ENCODE peak calls at places on chromosomes 6 and 20, in ten cellular contexts. O is spleen, F is GM12865, T is endothelial cell, J is neural crest cell, H is GM23338, Q is stomach, D is epithelial cell of esophagus, R is cardiac fibroblast, M is K562. E is an unnamed sample.
A peak's percentile ranks its signal among the peaks of the same experiment; 100 is the strongest.

GRCh38 chr6:42702200-42702599 is 20.2 kb downstream of the PRPH2 start:
- DNase-seq in O (no peak), F (peak; percentile 35), T (no peak), J (no peak), H (no peak), Q (no peak), D (peak; percentile 89), R (peak; percentile 41), M (no peak), E (no peak)

GRCh38 chr6:56388414-56388752 is 141.0 kb upstream of the COL21A1 start:
- DNase-seq in O (no peak), F (no peak), T (no peak), J (no peak), H (no peak), Q (no peak), D (no peak), R (no peak), M (no peak), E (no peak)

GRCh38 chr6:79671605-79672266 is 40.6 kb downstream of the SH3BGRL2 start:
- DNase-seq in O (peak; percentile 74), F (peak; percentile 40), T (no peak), J (no peak), H (no peak), Q (peak; percentile 82), D (peak; percentile 87), R (peak; percentile 68), M (peak; percentile 56), E (no peak)

GRCh38 chr20:20273281-20273680 is 94.6 kb upstream of the INSM1 start:
- DNase-seq in O (no peak), F (no peak), T (no peak), J (no peak), H (no peak), Q (no peak), D (peak; percentile 7), R (no peak), M (no peak), E (no peak)

GRCh38 chr20:3653921-3654320 is 9.3 kb downstream of the GFRA4 start:
- DNase-seq in O (no peak), F (no peak), T (no peak), J (no peak), H (no peak), Q (no peak), D (no peak), R (no peak), M (no peak), E (no peak)

GRCh38 chr20:61249626-61250025 is 2.4 kb upstream of the CDH4 start:
- DNase-seq in O (no peak), F (no peak), T (no peak), J (no peak), H (no peak), Q (no peak), D (no peak), R (no peak), M (no peak), E (no peak)

GRCh38 chr20:45783656-45784294 is 7.9 kb downstream of the WFDC3 start:
- DNase-seq in O (no peak), F (no peak), T (no peak), J (no peak), H (no peak), Q (peak; percentile 91), D (peak; percentile 59), R (no peak), M (no peak), E (no peak)

GRCh38 chr6:159007510-159007909 is 7.5 kb upstream of the RSPH3 start:
- DNase-seq in O (no peak), F (no peak), T (no peak), J (no peak), H (no peak), Q (no peak), D (no peak), R (no peak), M (no peak), E (no peak)

GRCh38 chr6:27667016-27667415 is 194.1 kb upstream of the ZNF184 start:
- DNase-seq in O (no peak), F (no peak), T (no peak), J (no peak), H (no peak), Q (no peak), D (no peak), R (no peak), M (peak; percentile 26), E (no peak)

GRCh38 chr20:48603116-48603818 is 224.5 kb downstream of the PREX1 start:
- DNase-seq in O (peak; percentile 62), F (no peak), T (no peak), J (no peak), H (peak; percentile 35), Q (no peak), D (no peak), R (no peak), M (no peak), E (no peak)

GRCh38 chr20:48599748-48600469 is 227.9 kb downstream of the PREX1 start:
- DNase-seq in O (peak; percentile 4), F (no peak), T (no peak), J (no peak), H (no peak), Q (no peak), D (no peak), R (no peak), M (no peak), E (no peak)

GRCh38 chr20:48599106-48599747 is 228.6 kb downstream of the PREX1 start:
- DNase-seq in O (no peak), F (no peak), T (no peak), J (no peak), H (no peak), Q (no peak), D (no peak), R (no peak), M (no peak), E (no peak)

GRCh38 chr20:48601798-48602197 is 226.0 kb downstream of the PREX1 start:
- DNase-seq in O (peak; percentile 3), F (no peak), T (no peak), J (no peak), H (no peak), Q (no peak), D (no peak), R (no peak), M (no peak), E (no peak)

DNA sequence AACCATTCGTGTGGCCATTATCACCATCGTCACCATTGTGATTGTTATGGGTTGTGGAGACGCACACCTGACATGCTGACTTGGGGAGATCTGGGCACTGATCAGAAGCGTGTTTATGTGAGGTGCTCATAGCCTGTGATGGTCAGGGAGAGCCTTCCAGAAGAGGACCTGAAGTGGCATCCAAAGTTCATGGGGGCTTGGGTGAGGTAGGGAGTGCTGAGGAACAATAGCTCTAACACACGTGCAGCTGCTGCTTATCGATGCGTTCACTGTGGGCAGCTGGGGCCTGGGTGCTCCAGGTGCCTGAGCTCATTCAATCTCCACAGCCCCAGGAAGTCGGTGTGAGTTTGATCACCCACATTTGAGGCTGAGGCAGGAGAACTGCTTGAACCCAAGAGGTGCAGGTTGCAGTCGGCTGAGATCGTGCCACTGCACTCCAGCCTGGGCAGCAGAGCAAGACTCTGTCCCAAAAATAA is 227.3 kb downstream of the PREX1 start:
- DNase-seq in O (peak; percentile 33), F (no peak), T (no peak), J (no peak), H (no peak), Q (no peak), D (no peak), R (no peak), M (no peak), E (no peak)
- TF ChIP-seq CTCF in O (no peak), F (no peak), T (no peak), J (no peak), H (no peak), Q (no peak), D (no peak), R (no peak), M (no peak), E (no peak)

GRCh38 chr20:37872161-37872560 is 30.8 kb upstream of the VSTM2L start:
- DNase-seq in O (peak; percentile 62), F (no peak), T (no peak), J (no peak), H (no peak), Q (no peak), D (no peak), R (no peak), M (no peak), E (no peak)
- TF ChIP-seq CTCF in O (no peak), F (no peak), T (no peak), J (no peak), H (no peak), Q (no peak), D (no peak), R (no peak), M (no peak), E (no peak)

GRCh38 chr20:6562111-6562510 is 205.4 kb upstream of the BMP2 start:
- DNase-seq in O (no peak), F (no peak), T (no peak), J (no peak), H (no peak), Q (no peak), D (peak; percentile 91), R (peak; percentile 94), M (no peak), E (no peak)

GRCh38 chr20:6560978-6561377 is 206.5 kb upstream of the BMP2 start:
- DNase-seq in O (no peak), F (no peak), T (no peak), J (no peak), H (no peak), Q (no peak), D (no peak), R (no peak), M (no peak), E (no peak)

DNA sequence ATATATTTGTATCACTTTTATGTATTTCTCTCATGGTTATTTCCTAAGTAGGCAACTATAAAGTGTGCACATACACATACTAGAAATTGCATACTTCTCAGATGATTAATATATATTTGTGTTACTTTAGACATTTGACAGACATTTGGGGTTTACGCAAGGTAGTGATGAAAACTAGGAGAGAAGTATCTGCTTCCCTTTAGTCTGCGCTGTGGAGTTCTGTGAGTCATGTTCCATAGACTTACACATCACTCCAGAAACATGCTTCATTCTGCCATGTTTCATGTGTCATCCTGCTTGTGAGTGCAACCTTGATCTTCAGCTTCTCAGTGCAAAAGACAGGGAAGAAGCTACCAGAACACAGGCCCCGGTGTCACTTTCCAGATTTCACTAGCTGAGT is 200.7 kb upstream of the BMP2 start:
- DNase-seq in O (no peak), F (no peak), T (no peak), J (no peak), H (no peak), Q (no peak), D (peak; percentile 99), R (peak; percentile 98), M (no peak), E (no peak)
- TF ChIP-seq CTCF in O (no peak), F (no peak), T (no peak), J (no peak), H (no peak), Q (no peak), D (no peak), R (no peak), M (no peak), E (no peak)

DNA sequence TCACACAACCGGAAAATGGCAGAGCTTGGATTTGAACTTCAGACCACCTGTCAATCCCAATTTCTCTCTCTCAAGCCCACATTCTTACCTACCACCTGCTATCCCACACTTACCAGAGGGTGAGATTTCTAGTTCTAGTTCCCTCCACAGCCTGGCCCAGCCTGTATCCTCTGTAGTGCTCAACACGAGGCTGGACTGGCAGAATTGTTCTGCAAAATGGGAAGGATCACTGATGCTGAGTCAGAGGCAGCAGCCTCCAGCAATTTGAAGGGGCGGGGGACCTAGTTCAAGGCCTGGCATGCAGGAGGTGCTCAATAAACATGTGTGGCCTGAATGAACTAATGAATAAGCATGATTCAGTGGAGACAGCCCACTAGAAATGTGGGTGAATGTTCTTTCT is 53.6 kb upstream of the TTPAL start:
- DNase-seq in O (no peak), F (no peak), T (no peak), J (no peak), H (no peak), Q (no peak), D (peak; percentile 84), R (peak; percentile 60), M (no peak), E (no peak)
- TF ChIP-seq CTCF in O (no peak), F (no peak), T (no peak), J (no peak), H (no peak), Q (no peak), D (no peak), R (no peak), M (no peak), E (no peak)